ENCODE peak calls at places on chromosomes 16 and 17, in eight cellular contexts. E is Peyer's patch, A is BE2C, H is adrenal gland, Y is neural progenitor cell, S is cardiac muscle cell, N is body of pancreas, K is pancreas. M is an unnamed sample.

GRCh38 chr16:86883583-86884188 is 305.3 kb downstream of the FOXL1 start:
- DNase-seq in E (no peak), A (no peak), H (no peak), Y (peak; percentile 34), S (no peak), N (no peak), K (no peak), M (no peak)

GRCh38 chr16:87384162-87384999 is 805 bp upstream of the FBXO31 start:
- DNase-seq in E (no peak), A (peak; percentile 84), H (no peak), Y (no peak), S (no peak), N (no peak), K (peak; percentile 89), M (peak; percentile 43)

GRCh38 chr17:49565948-49566491 is 9.7 kb upstream of the NXPH3 start:
- DNase-seq in E (peak; percentile 40), A (peak; percentile 18), H (peak; percentile 95), Y (no peak), S (peak; percentile 74), N (peak; percentile 92), K (no peak), M (peak; percentile 89)

GRCh38 chr17:21495281-21495680 is 119.1 kb downstream of the KCNJ12 start:
- DNase-seq in E (no peak), A (peak; percentile 21), H (peak; percentile 33), Y (no peak), S (no peak), N (no peak), K (no peak), M (no peak)

GRCh38 chr16:31127182-31127581 is 8.3 kb downstream of the PRSS8 start:
- DNase-seq in E (no peak), A (no peak), H (no peak), Y (no peak), S (no peak), N (no peak), K (no peak), M (no peak)

GRCh38 chr17:40499551-40500189 is 1.8 kb downstream of the TNS4 start:
- DNase-seq in E (peak; percentile 37), A (peak; percentile 86), H (peak; percentile 95), Y (peak; percentile 77), S (peak; percentile 90), N (peak; percentile 88), K (peak; percentile 93), M (peak; percentile 84)

GRCh38 chr16:81523387-81524115 is 78.9 kb downstream of the CMIP start:
- DNase-seq in E (no peak), A (no peak), H (peak; percentile 93), Y (no peak), S (peak; percentile 70), N (no peak), K (no peak), M (no peak)

GRCh38 chr17:70137451-70138230 is 31.7 kb upstream of the KCNJ2 start:
- DNase-seq in E (no peak), A (no peak), H (peak; percentile 78), Y (no peak), S (peak; percentile 97), N (peak; percentile 61), K (no peak), M (peak; percentile 54)

GRCh38 chr17:75910699-75911098 is 6.0 kb upstream of the MRPL38 start:
- DNase-seq in E (no peak), A (no peak), H (no peak), Y (peak; percentile 54), S (no peak), N (no peak), K (no peak), M (no peak)

GRCh38 chr17:69492410-69493071 is 78.0 kb downstream of the MAP2K6 start:
- DNase-seq in E (no peak), A (no peak), H (no peak), Y (peak; percentile 45), S (peak; percentile 43), N (no peak), K (no peak), M (no peak)

GRCh38 chr17:61507667-61508066 is 55.4 kb downstream of the TBX4 start:
- DNase-seq in E (no peak), A (no peak), H (no peak), Y (no peak), S (no peak), N (no peak), K (no peak), M (no peak)

GRCh38 chr16:19574625-19575024 is 19.1 kb downstream of the VPS35L start:
- DNase-seq in E (no peak), A (no peak), H (no peak), Y (no peak), S (no peak), N (no peak), K (no peak), M (no peak)

GRCh38 chr16:24736758-24737157 is 7.3 kb downstream of the TNRC6A start:
- DNase-seq in E (no peak), A (no peak), H (no peak), Y (no peak), S (no peak), N (no peak), K (no peak), M (no peak)

GRCh38 chr17:66667491-66668030 is 167.4 kb upstream of the CACNG5 start:
- DNase-seq in E (peak; percentile 18), A (no peak), H (no peak), Y (no peak), S (no peak), N (no peak), K (no peak), M (no peak)

GRCh38 chr16:11916524-11917285 is 949 bp upstream of the GSPT1 start:
- DNase-seq in E (no peak), A (no peak), H (peak; percentile 71), Y (no peak), S (peak; percentile 12), N (peak; percentile 64), K (no peak), M (peak; percentile 63)
- TF ChIP-seq CTCF in E (no peak), A (no peak), H (no peak), Y (no peak), S (no peak), N (no peak), K (no peak), M (no peak)

GRCh38 chr17:231966-232807 is 50.7 kb upstream of the DOC2B start:
- DNase-seq in E (no peak), A (no peak), H (peak; percentile 79), Y (no peak), S (no peak), N (no peak), K (peak; percentile 37), M (no peak)

GRCh38 chr17:229945-230235 is 48.4 kb upstream of the DOC2B start:
- DNase-seq in E (no peak), A (no peak), H (no peak), Y (no peak), S (no peak), N (no peak), K (no peak), M (no peak)

GRCh38 chr17:230371-230770 is 48.9 kb upstream of the DOC2B start:
- DNase-seq in E (no peak), A (no peak), H (no peak), Y (no peak), S (no peak), N (no peak), K (no peak), M (no peak)

GRCh38 chr17:229130-229944 is 47.9 kb upstream of the DOC2B start:
- DNase-seq in E (no peak), A (no peak), H (no peak), Y (no peak), S (peak; percentile 35), N (no peak), K (peak; percentile 51), M (no peak)

DNA sequence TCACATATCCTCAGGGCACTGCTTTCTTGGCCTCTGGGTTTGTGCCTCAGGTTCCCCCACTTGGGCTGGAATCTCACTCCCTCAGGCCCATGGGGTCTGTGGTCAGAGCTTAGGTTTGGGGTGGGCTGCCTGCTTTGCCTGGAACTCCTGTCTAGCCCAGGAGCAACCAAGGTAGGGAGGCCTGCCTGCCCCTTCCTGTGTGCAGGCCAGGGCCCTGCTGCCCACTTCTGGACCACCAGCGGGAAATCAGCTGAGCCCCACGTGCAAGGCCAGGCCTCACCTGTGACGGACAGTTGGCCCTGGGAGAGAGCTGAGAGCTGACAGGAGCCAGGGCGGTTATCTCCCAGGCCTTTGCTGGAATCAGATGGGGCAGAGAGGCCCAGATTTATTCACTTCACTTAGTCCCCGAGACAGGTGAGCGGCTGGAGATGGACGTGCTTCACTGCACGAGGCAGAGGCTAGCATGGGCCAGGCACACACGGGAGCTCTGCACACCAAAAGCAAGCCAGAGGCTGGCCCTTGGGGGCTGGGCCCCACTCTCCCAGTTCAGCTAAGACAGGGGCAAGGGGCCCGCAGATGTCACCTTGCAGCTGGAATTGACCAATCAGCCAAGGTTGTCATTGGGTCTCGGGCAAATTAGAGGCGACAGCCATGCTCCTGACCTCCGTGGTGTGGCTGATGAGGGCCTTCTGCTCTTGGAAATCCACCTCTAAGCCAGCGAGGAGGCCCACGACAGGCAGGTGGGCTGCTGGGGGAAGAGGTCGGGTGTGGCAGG is 49.9 kb upstream of the DOC2B start:
- DNase-seq in E (no peak), A (no peak), H (no peak), Y (no peak), S (no peak), N (no peak), K (peak; percentile 37), M (no peak)
- H3K4me1 ChIP-seq in E (no peaks in the 10 kb centered on the region), A (no peaks in the 10 kb centered on the region), H (peaks cover 5% of the 10 kb centered on the region), Y (peaks cover 7% of the 10 kb centered on the region), S (no peaks in the 10 kb centered on the region), N (no peaks in the 10 kb centered on the region), K (no peaks in the 10 kb centered on the region), M (peaks cover 3% of the 10 kb centered on the region)

DNA sequence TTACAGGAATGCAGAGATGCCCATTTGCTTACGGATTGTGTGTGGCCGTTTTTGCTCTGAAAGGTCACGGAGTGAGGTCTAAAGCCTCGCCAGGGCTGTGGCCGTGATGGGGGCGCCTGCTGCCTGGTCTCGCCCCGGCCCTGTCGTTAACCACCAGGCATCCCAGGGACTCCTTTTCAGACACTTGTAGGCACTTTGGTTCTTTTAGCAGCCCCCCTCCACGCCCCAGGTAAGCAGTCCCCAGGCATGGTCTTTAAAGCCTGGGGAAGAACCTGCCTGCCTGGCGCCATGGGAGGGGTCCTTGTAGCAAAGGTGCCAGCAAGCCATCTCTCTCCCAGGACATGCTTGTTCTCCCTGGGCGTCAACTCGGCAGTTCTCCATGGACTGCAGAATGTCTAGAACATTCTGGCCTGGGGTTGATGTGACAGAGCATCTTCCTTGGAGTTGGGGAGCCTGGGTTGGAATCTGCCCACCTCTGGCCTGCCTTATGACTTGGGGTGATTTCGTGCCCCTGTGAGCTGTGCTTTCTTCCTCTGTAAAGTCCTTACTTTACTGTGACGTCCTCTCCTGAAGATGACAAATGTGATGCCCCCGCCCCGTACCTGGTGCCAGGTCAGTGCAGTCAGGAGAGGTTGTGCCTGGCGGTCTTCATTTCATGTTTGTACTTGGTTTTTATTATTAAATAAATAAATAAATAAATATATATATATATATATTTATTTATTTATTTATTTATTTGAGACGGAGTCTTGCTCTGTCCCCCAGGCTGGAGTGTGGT is 5.4 kb downstream of the KCTD5 start:
- DNase-seq in E (no peak), A (no peak), H (no peak), Y (no peak), S (no peak), N (no peak), K (peak; percentile 21), M (no peak)
- H3K36me3 ChIP-seq in E (no peaks in the 10 kb centered on the region), A (peaks cover 16% of the 10 kb centered on the region), H (no peaks in the 10 kb centered on the region), Y (no peaks in the 10 kb centered on the region), S (no peaks in the 10 kb centered on the region), N (no peaks in the 10 kb centered on the region), K (no peaks in the 10 kb centered on the region), M (peaks cover 19% of the 10 kb centered on the region)

DNA sequence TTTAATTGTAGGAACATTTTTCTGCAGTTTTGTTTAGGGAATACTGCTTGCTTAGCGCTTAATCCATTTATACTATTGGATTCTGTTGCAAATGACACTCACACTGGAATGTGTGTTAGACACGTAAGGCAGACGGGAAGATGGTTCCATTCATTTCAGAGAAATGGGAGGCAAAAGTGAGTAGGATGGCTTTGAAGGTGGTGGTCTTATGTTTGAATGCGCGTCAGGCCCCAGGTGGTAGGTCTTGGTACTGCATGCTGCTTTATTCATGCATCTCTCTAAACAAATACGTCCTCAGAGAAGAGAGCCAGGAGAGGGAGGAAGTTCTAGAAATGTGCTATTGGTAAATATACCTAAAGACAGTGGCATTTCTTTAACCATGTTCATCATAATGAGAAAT is 997.6 kb upstream of the RBFOX1 start:
- DNase-seq in E (no peak), A (peak; percentile 59), H (no peak), Y (peak; percentile 43), S (no peak), N (no peak), K (no peak), M (no peak)
- TF ChIP-seq CTCF in E (peak; percentile 23), A (peak; percentile 76), H (no peak), Y (peak; percentile 65), S (peak; percentile 25), N (peak; percentile 16), K (peak; percentile 17), M (no peak)

M was measured in lung.